ENCODE peak calls at places on chromosomes 12 and 14, in seven cellular contexts. One of them, this sample, is unnamed.

GRCh38 chr12:95995238-95996031 is 709 bp downstream of the HAL start:
- DNase-seq in IMR-90: no peak
- DNase-seq in mesenchymal stem cell: no peak
- DNase-seq in trophoblast cell: no peak
- DNase-seq in mesendoderm: no peak
- DNase-seq in H1: no peak
- DNase-seq in H9: no peak
- DNase-seq in this sample: no peak

GRCh38 chr14:74593241-74593985 is 18.6 kb downstream of the LTBP2 start:
- DNase-seq in IMR-90: no peak
- DNase-seq in mesenchymal stem cell: no peak
- DNase-seq in trophoblast cell: no peak
- DNase-seq in mesendoderm: no peak
- DNase-seq in H1: no peak
- DNase-seq in H9: no peak
- DNase-seq in this sample: no peak

GRCh38 chr14:102927878-102928411 is 5.5 kb downstream of the AMN start:
- DNase-seq in IMR-90: no peak
- DNase-seq in mesenchymal stem cell: no peak
- DNase-seq in trophoblast cell: no peak
- DNase-seq in mesendoderm: peak; percentile 61
- DNase-seq in H1: no peak
- DNase-seq in H9: peak; percentile 59
- DNase-seq in this sample: no peak

GRCh38 chr12:57146092-57146491 is 1.3 kb downstream of the LRP1-AS start:
- DNase-seq in IMR-90: no peak
- DNase-seq in mesenchymal stem cell: no peak
- DNase-seq in trophoblast cell: no peak
- DNase-seq in mesendoderm: no peak
- DNase-seq in H1: no peak
- DNase-seq in H9: no peak
- DNase-seq in this sample: no peak

GRCh38 chr12:63226792-63227463 is 75.9 kb upstream of the AVPR1A start:
- DNase-seq in IMR-90: no peak
- DNase-seq in mesenchymal stem cell: no peak
- DNase-seq in trophoblast cell: no peak
- DNase-seq in mesendoderm: no peak
- DNase-seq in H1: no peak
- DNase-seq in H9: no peak
- DNase-seq in this sample: no peak

GRCh38 chr12:53703746-53704145 is 23.5 kb downstream of the CALCOCO1 start:
- DNase-seq in IMR-90: peak; percentile 64
- DNase-seq in mesenchymal stem cell: no peak
- DNase-seq in trophoblast cell: no peak
- DNase-seq in mesendoderm: no peak
- DNase-seq in H1: no peak
- DNase-seq in H9: no peak
- DNase-seq in this sample: no peak

GRCh38 chr14:95849761-95850160 is 26.9 kb upstream of the TUNAR start:
- DNase-seq in IMR-90: no peak
- DNase-seq in mesenchymal stem cell: no peak
- DNase-seq in trophoblast cell: no peak
- DNase-seq in mesendoderm: peak; percentile 64
- DNase-seq in H1: no peak
- DNase-seq in H9: no peak
- DNase-seq in this sample: no peak

GRCh38 chr12:92553389-92553788 is 149.4 kb upstream of the PLEKHG7 start:
- DNase-seq in IMR-90: no peak
- DNase-seq in mesenchymal stem cell: peak; percentile 72
- DNase-seq in trophoblast cell: peak; percentile 55
- DNase-seq in mesendoderm: no peak
- DNase-seq in H1: no peak
- DNase-seq in H9: no peak
- DNase-seq in this sample: no peak

GRCh38 chr14:77407158-77407557 is 16.2 kb downstream of the NOXRED1 start:
- DNase-seq in IMR-90: no peak
- DNase-seq in mesenchymal stem cell: no peak
- DNase-seq in trophoblast cell: no peak
- DNase-seq in mesendoderm: no peak
- DNase-seq in H1: no peak
- DNase-seq in H9: no peak
- DNase-seq in this sample: no peak

GRCh38 chr14:70909788-70910614 is 2.7 kb downstream of the PCNX1 start:
- DNase-seq in IMR-90: no peak
- DNase-seq in mesenchymal stem cell: peak; percentile 28
- DNase-seq in trophoblast cell: peak; percentile 38
- DNase-seq in mesendoderm: peak; percentile 19
- DNase-seq in H1: no peak
- DNase-seq in H9: no peak
- DNase-seq in this sample: no peak

GRCh38 chr12:58860788-58861240 is 59.5 kb downstream of the LRIG3 start:
- DNase-seq in IMR-90: no peak
- DNase-seq in mesenchymal stem cell: no peak
- DNase-seq in trophoblast cell: no peak
- DNase-seq in mesendoderm: no peak
- DNase-seq in H1: peak; percentile 54
- DNase-seq in H9: peak; percentile 60
- DNase-seq in this sample: no peak

GRCh38 chr12:2925322-2925995 is 33.7 kb upstream of the TEAD4 start:
- DNase-seq in IMR-90: peak; percentile 54
- DNase-seq in mesenchymal stem cell: no peak
- DNase-seq in trophoblast cell: no peak
- DNase-seq in mesendoderm: no peak
- DNase-seq in H1: no peak
- DNase-seq in H9: no peak
- DNase-seq in this sample: no peak

GRCh38 chr12:24222968-24223367 is 273.5 kb upstream of the SOX5 start:
- DNase-seq in IMR-90: peak; percentile 87
- DNase-seq in mesenchymal stem cell: peak; percentile 77
- DNase-seq in trophoblast cell: peak; percentile 24
- DNase-seq in mesendoderm: no peak
- DNase-seq in H1: no peak
- DNase-seq in H9: no peak
- DNase-seq in this sample: no peak

GRCh38 chr12:6953417-6954315 is 2.5 kb downstream of the PTPN6 start:
- DNase-seq in IMR-90: no peak
- DNase-seq in mesenchymal stem cell: peak; percentile 54
- DNase-seq in trophoblast cell: peak; percentile 41
- DNase-seq in mesendoderm: no peak
- DNase-seq in H1: no peak
- DNase-seq in H9: no peak
- DNase-seq in this sample: no peak

GRCh38 chr12:80936642-80937390 is 918 bp downstream of the LIN7A start:
- DNase-seq in IMR-90: peak; percentile 42
- DNase-seq in mesenchymal stem cell: peak; percentile 44
- DNase-seq in trophoblast cell: peak; percentile 38
- DNase-seq in mesendoderm: peak; percentile 89
- DNase-seq in H1: peak; percentile 29
- DNase-seq in H9: peak; percentile 75
- DNase-seq in this sample: peak; percentile 48

GRCh38 chr12:91180577-91180976 is 2.0 kb downstream of the DCN start:
- DNase-seq in IMR-90: peak; percentile 78
- DNase-seq in mesenchymal stem cell: no peak
- DNase-seq in trophoblast cell: no peak
- DNase-seq in mesendoderm: no peak
- DNase-seq in H1: no peak
- DNase-seq in H9: no peak
- DNase-seq in this sample: no peak

GRCh38 chr12:88325828-88326214 is 183.7 kb downstream of the TMTC3 start:
- DNase-seq in IMR-90: peak; percentile 71
- DNase-seq in mesenchymal stem cell: peak; percentile 69
- DNase-seq in trophoblast cell: no peak
- DNase-seq in mesendoderm: no peak
- DNase-seq in H1: no peak
- DNase-seq in H9: no peak
- DNase-seq in this sample: no peak

GRCh38 chr12:113298861-113299545 is 35.9 kb downstream of the SLC8B1 start:
- DNase-seq in IMR-90: no peak
- DNase-seq in mesenchymal stem cell: no peak
- DNase-seq in trophoblast cell: no peak
- DNase-seq in mesendoderm: no peak
- DNase-seq in H1: no peak
- DNase-seq in H9: no peak
- DNase-seq in this sample: no peak

GRCh38 chr12:28601659-28602058 is 411.4 kb downstream of the CCDC91 start:
- DNase-seq in IMR-90: no peak
- DNase-seq in mesenchymal stem cell: no peak
- DNase-seq in trophoblast cell: no peak
- DNase-seq in mesendoderm: no peak
- DNase-seq in H1: no peak
- DNase-seq in H9: no peak
- DNase-seq in this sample: no peak

GRCh38 chr12:123794027-123794426 is 31.9 kb downstream of the DNAH10 start:
- DNase-seq in IMR-90: no peak
- DNase-seq in mesenchymal stem cell: no peak
- DNase-seq in trophoblast cell: no peak
- DNase-seq in mesendoderm: no peak
- DNase-seq in H1: no peak
- DNase-seq in H9: no peak
- DNase-seq in this sample: no peak

GRCh38 chr14:66422019-66422946 is 63.9 kb upstream of the CCDC196 start:
- DNase-seq in IMR-90: no peak
- DNase-seq in mesenchymal stem cell: no peak
- DNase-seq in trophoblast cell: no peak
- DNase-seq in mesendoderm: peak; percentile 6
- DNase-seq in H1: no peak
- DNase-seq in H9: no peak
- DNase-seq in this sample: no peak

GRCh38 chr14:73249564-73250316 is 12.4 kb downstream of the PAPLN start:
- DNase-seq in IMR-90: no peak
- DNase-seq in mesenchymal stem cell: no peak
- DNase-seq in trophoblast cell: no peak
- DNase-seq in mesendoderm: no peak
- DNase-seq in H1: no peak
- DNase-seq in H9: no peak
- DNase-seq in this sample: no peak

GRCh38 chr12:52052471-52053186 is 1.4 kb downstream of the NR4A1 start:
- DNase-seq in IMR-90: peak; percentile 47
- DNase-seq in mesenchymal stem cell: no peak
- DNase-seq in trophoblast cell: peak; percentile 22
- DNase-seq in mesendoderm: peak; percentile 17
- DNase-seq in H1: no peak
- DNase-seq in H9: peak; percentile 19
- DNase-seq in this sample: no peak

GRCh38 chr12:49518914-49519573 is 19.8 kb upstream of the KCNH3 start:
- DNase-seq in IMR-90: peak; percentile 62
- DNase-seq in mesenchymal stem cell: peak; percentile 58
- DNase-seq in trophoblast cell: no peak
- DNase-seq in mesendoderm: no peak
- DNase-seq in H1: no peak
- DNase-seq in H9: no peak
- DNase-seq in this sample: no peak

GRCh38 chr14:99735189-99736135 is 51.4 kb downstream of the CYP46A1 start:
- DNase-seq in IMR-90: no peak
- DNase-seq in mesenchymal stem cell: no peak
- DNase-seq in trophoblast cell: no peak
- DNase-seq in mesendoderm: no peak
- DNase-seq in H1: no peak
- DNase-seq in H9: no peak
- DNase-seq in this sample: no peak

GRCh38 chr14:73027546-73027945 is 640 bp upstream of the ZFYVE1 start:
- DNase-seq in IMR-90: no peak
- DNase-seq in mesenchymal stem cell: no peak
- DNase-seq in trophoblast cell: no peak
- DNase-seq in mesendoderm: no peak
- DNase-seq in H1: no peak
- DNase-seq in H9: no peak
- DNase-seq in this sample: no peak

GRCh38 chr14:40394634-40395340 is 962.6 kb upstream of the FBXO33 start:
- DNase-seq in IMR-90: no peak
- DNase-seq in mesenchymal stem cell: peak; percentile 8
- DNase-seq in trophoblast cell: no peak
- DNase-seq in mesendoderm: no peak
- DNase-seq in H1: no peak
- DNase-seq in H9: no peak
- DNase-seq in this sample: no peak
- H4K8ac ChIP-seq in IMR-90: no peak overlapping the region
- H4K8ac ChIP-seq in mesenchymal stem cell: no peak overlapping the region
- H4K8ac ChIP-seq in trophoblast cell: no peak overlapping the region
- H4K8ac ChIP-seq in mesendoderm: no peak overlapping the region
- H4K8ac ChIP-seq in H1: no peak overlapping the region
- H4K8ac ChIP-seq in H9: no peak overlapping the region
- H4K8ac ChIP-seq in this sample: no peak overlapping the region

GRCh38 chr14:47852278-47852677 is 176.9 kb upstream of the MDGA2 start:
- DNase-seq in IMR-90: no peak
- DNase-seq in mesenchymal stem cell: no peak
- DNase-seq in trophoblast cell: no peak
- DNase-seq in mesendoderm: no peak
- DNase-seq in H1: no peak
- DNase-seq in H9: no peak
- DNase-seq in this sample: no peak
- H3K27ac ChIP-seq in IMR-90: no peak overlapping the region
- H3K27ac ChIP-seq in mesenchymal stem cell: no peak overlapping the region
- H3K27ac ChIP-seq in trophoblast cell: no peak overlapping the region
- H3K27ac ChIP-seq in mesendoderm: no peak overlapping the region
- H3K27ac ChIP-seq in H1: no peak overlapping the region
- H3K27ac ChIP-seq in H9: no peak overlapping the region
- H3K27ac ChIP-seq in this sample: no peak overlapping the region

GRCh38 chr14:92356677-92357076 is 33.7 kb downstream of the SLC24A4 start:
- DNase-seq in IMR-90: no peak
- DNase-seq in mesenchymal stem cell: no peak
- DNase-seq in trophoblast cell: no peak
- DNase-seq in mesendoderm: no peak
- DNase-seq in H1: no peak
- DNase-seq in H9: no peak
- DNase-seq in this sample: no peak

GRCh38 chr14:92352158-92352985 is 29.4 kb downstream of the SLC24A4 start:
- DNase-seq in IMR-90: no peak
- DNase-seq in mesenchymal stem cell: no peak
- DNase-seq in trophoblast cell: peak; percentile 5
- DNase-seq in mesendoderm: peak; percentile 61
- DNase-seq in H1: peak; percentile 10
- DNase-seq in H9: peak; percentile 43
- DNase-seq in this sample: peak; percentile 47

GRCh38 chr14:92348154-92348553 is 25.2 kb downstream of the SLC24A4 start:
- DNase-seq in IMR-90: no peak
- DNase-seq in mesenchymal stem cell: no peak
- DNase-seq in trophoblast cell: no peak
- DNase-seq in mesendoderm: peak; percentile 1
- DNase-seq in H1: no peak
- DNase-seq in H9: no peak
- DNase-seq in this sample: no peak

GRCh38 chr14:92351750-92352149 is 28.8 kb downstream of the SLC24A4 start:
- DNase-seq in IMR-90: no peak
- DNase-seq in mesenchymal stem cell: no peak
- DNase-seq in trophoblast cell: no peak
- DNase-seq in mesendoderm: no peak
- DNase-seq in H1: no peak
- DNase-seq in H9: no peak
- DNase-seq in this sample: no peak

GRCh38 chr14:92353447-92353846 is 30.5 kb downstream of the SLC24A4 start:
- DNase-seq in IMR-90: no peak
- DNase-seq in mesenchymal stem cell: no peak
- DNase-seq in trophoblast cell: no peak
- DNase-seq in mesendoderm: no peak
- DNase-seq in H1: no peak
- DNase-seq in H9: no peak
- DNase-seq in this sample: no peak
- H4K8ac ChIP-seq in IMR-90: no peak overlapping the region
- H4K8ac ChIP-seq in mesenchymal stem cell: no peak overlapping the region
- H4K8ac ChIP-seq in trophoblast cell: no peak overlapping the region
- H4K8ac ChIP-seq in mesendoderm: no peak overlapping the region
- H4K8ac ChIP-seq in H1: no peak overlapping the region
- H4K8ac ChIP-seq in H9: no peak overlapping the region
- H4K8ac ChIP-seq in this sample: no peak overlapping the region

GRCh38 chr14:91380116-91380515 is 37.5 kb downstream of the CCDC88C start:
- DNase-seq in IMR-90: no peak
- DNase-seq in mesenchymal stem cell: no peak
- DNase-seq in trophoblast cell: no peak
- DNase-seq in mesendoderm: no peak
- DNase-seq in H1: no peak
- DNase-seq in H9: no peak
- DNase-seq in this sample: no peak
- H3K27ac ChIP-seq in IMR-90: no peak overlapping the region
- H3K27ac ChIP-seq in mesenchymal stem cell: no peak overlapping the region
- H3K27ac ChIP-seq in trophoblast cell: no peak overlapping the region
- H3K27ac ChIP-seq in mesendoderm: no peak overlapping the region
- H3K27ac ChIP-seq in H1: no peak overlapping the region
- H3K27ac ChIP-seq in H9: no peak overlapping the region
- H3K27ac ChIP-seq in this sample: no peak overlapping the region

This sample was measured in neuronal stem cell.